ENCODE peak calls at places on chromosome 16, in five cellular contexts. W is hepatocyte, O is cardiac fibroblast, M is lower lobe of right lung, K is GM20000. N is an unnamed sample.
A peak's percentile ranks its signal among the peaks of the same experiment; 100 is the strongest.

GRCh38 chr16:9395958-9396359 is 304.5 kb downstream of the HAPSTR1 start:
- DNase-seq in W (peak; percentile 42), O (no peak), M (no peak), K (no peak), N (no peak)

GRCh38 chr16:1810106-1810505 is 16.5 kb downstream of the HAGH start:
- DNase-seq in W (no peak), O (no peak), M (peak; percentile 30), K (no peak), N (no peak)

GRCh38 chr16:15983898-15984297 is 34.5 kb downstream of the ABCC1 start:
- DNase-seq in W (no peak), O (peak; percentile 27), M (no peak), K (no peak), N (no peak)

GRCh38 chr16:77840623-77841274 is 52.4 kb downstream of the VAT1L start:
- DNase-seq in W (no peak), O (peak; percentile 27), M (no peak), K (no peak), N (no peak)

GRCh38 chr16:4944333-4945281 is 7.7 kb upstream of the PPL start:
- DNase-seq in W (peak; percentile 97), O (peak; percentile 99), M (peak; percentile 91), K (no peak), N (no peak)

GRCh38 chr16:12210925-12211869 is 234.7 kb downstream of the SNX29 start:
- DNase-seq in W (peak; percentile 38), O (no peak), M (no peak), K (no peak), N (no peak)

GRCh38 chr16:5502467-5502869 is 404.9 kb upstream of the EEF2KMT start:
- DNase-seq in W (peak; percentile 73), O (no peak), M (no peak), K (no peak), N (peak; percentile 27)

GRCh38 chr16:86519649-86520316 is 9.5 kb downstream of the FOXF1 start:
- DNase-seq in W (peak; percentile 86), O (peak; percentile 55), M (peak; percentile 73), K (peak; percentile 84), N (peak; percentile 83)

GRCh38 chr16:21199607-21200218 is 11.7 kb downstream of the ZP2 start:
- DNase-seq in W (no peak), O (no peak), M (no peak), K (no peak), N (no peak)

GRCh38 chr16:79250457-79251098 is 350.0 kb downstream of the MAF start:
- DNase-seq in W (no peak), O (no peak), M (no peak), K (no peak), N (no peak)

GRCh38 chr16:78490847-78491246 is 391.4 kb downstream of the WWOX start:
- DNase-seq in W (no peak), O (no peak), M (no peak), K (no peak), N (no peak)

GRCh38 chr16:1745900-1746692 is 25.2 kb downstream of the NME3 start:
- DNase-seq in W (no peak), O (peak; percentile 65), M (no peak), K (no peak), N (no peak)

GRCh38 chr16:12398029-12398735 is 405.5 kb downstream of the CPPED1 start:
- DNase-seq in W (no peak), O (no peak), M (no peak), K (no peak), N (no peak)

GRCh38 chr16:81492307-81492706 is 47.7 kb downstream of the CMIP start:
- DNase-seq in W (no peak), O (no peak), M (no peak), K (no peak), N (no peak)

GRCh38 chr16:53912155-53912554 is 208.2 kb downstream of the FTO start:
- DNase-seq in W (peak; percentile 52), O (no peak), M (no peak), K (peak; percentile 13), N (peak; percentile 22)

GRCh38 chr16:25691519-25692091 is at the start of gene HS3ST4:
- DNase-seq in W (peak; percentile 57), O (no peak), M (no peak), K (peak; percentile 38), N (peak; percentile 34)

GRCh38 chr16:75011634-75012307 is 12.9 kb downstream of the ZNRF1 start:
- DNase-seq in W (peak; percentile 35), O (peak; percentile 88), M (no peak), K (peak; percentile 69), N (peak; percentile 63)

GRCh38 chr16:12323007-12323699 is 346.6 kb downstream of the SNX29 start:
- DNase-seq in W (no peak), O (no peak), M (no peak), K (no peak), N (peak; percentile 37)

GRCh38 chr16:66928702-66929388 is 3.5 kb upstream of the RRAD start:
- DNase-seq in W (peak; percentile 55), O (peak; percentile 43), M (no peak), K (peak; percentile 56), N (no peak)

GRCh38 chr16:13262270-13263090 is 361.1 kb downstream of the SHISA9 start:
- DNase-seq in W (no peak), O (no peak), M (no peak), K (no peak), N (no peak)

GRCh38 chr16:54062361-54063346 is 223.9 kb downstream of the IRX3 start:
- DNase-seq in W (no peak), O (no peak), M (no peak), K (no peak), N (no peak)

GRCh38 chr16:19361587-19361986 is 56.1 kb upstream of the TMC5 start:
- DNase-seq in W (no peak), O (no peak), M (no peak), K (no peak), N (no peak)

GRCh38 chr16:79261461-79261860 is 339.1 kb downstream of the MAF start:
- DNase-seq in W (peak; percentile 45), O (no peak), M (peak; percentile 64), K (peak; percentile 9), N (no peak)

GRCh38 chr16:54216268-54217187 is 70.1 kb downstream of the IRX3 start:
- DNase-seq in W (no peak), O (peak; percentile 42), M (no peak), K (no peak), N (no peak)

GRCh38 chr16:68910051-68910450 is 66.7 kb downstream of the TANGO6 start:
- DNase-seq in W (no peak), O (no peak), M (no peak), K (no peak), N (no peak)

GRCh38 chr16:88478115-88478514 is 25.0 kb downstream of the ZFPM1 start:
- DNase-seq in W (no peak), O (no peak), M (no peak), K (peak; percentile 61), N (no peak)

GRCh38 chr16:53968454-53968853 is 264.5 kb downstream of the FTO start:
- DNase-seq in W (no peak), O (no peak), M (no peak), K (no peak), N (no peak)

GRCh38 chr16:1778200-1779179 is 3.9 kb downstream of the SPSB3 start:
- DNase-seq in W (no peak), O (no peak), M (no peak), K (no peak), N (no peak)

GRCh38 chr16:28482026-28482425 is 9.8 kb downstream of the CLN3 start:
- DNase-seq in W (no peak), O (no peak), M (no peak), K (no peak), N (no peak)
- TF ChIP-seq CTCF in W (no peak), O (no peak), M (no peak), K (no peak), N (no peak)

GRCh38 chr16:10944249-10945064 is at the start of gene CLEC16A:
- DNase-seq in W (peak; percentile 98), O (peak; percentile 98), M (peak; percentile 99), K (peak; percentile 94), N (peak; percentile 93)
- TF ChIP-seq CTCF in W (no peak), O (no peak), M (no peak), K (no peak), N (peak; percentile 8)

DNA sequence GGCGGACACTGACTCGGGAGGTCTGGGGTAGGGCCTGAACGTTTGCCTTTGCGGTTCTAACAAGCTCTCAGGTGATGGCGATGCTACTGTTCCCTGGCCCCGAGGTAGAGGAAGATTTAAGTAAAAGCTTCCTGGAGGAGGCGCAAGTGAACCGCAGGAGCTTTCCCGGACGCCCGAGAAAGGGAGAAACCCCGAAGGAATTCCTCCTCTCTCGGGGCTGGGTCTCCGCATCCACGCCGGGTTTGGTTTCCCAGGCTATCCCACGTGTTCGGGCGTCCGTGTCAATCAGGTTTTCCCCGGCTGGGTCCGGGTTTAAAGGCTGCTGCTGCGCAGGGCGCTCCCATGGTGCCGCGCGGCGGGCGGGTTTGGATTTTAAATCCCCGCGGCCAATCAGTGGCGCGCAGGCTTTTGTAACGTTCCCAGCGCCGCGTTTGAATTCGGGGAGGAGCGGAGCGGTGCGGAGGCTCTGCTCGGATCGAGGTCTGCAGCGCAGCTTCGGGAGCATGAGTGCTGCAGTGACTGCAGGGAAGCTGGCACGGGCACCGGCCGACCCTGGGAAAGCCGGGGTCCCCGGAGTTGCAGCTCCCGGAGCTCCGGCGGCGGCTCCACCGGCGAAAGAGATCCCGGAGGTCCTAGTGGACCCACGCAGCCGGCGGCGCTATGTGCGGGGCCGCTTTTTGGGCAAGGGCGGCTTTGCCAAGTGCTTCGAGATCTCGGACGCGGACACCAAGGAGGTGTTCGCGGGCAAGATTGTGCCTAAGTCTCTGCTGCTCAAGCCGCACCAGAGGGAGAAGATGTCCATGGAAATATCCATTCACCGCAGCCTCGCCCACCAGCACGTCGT is at the start of gene PLK1:
- DNase-seq in W (peak; percentile 92), O (peak; percentile 80), M (peak; percentile 87), K (peak; percentile 91), N (peak; percentile 96)
- TF ChIP-seq CTCF in W (peak; percentile 49), O (peak; percentile 38), M (peak; percentile 14), K (no peak), N (peak; percentile 18)

DNA sequence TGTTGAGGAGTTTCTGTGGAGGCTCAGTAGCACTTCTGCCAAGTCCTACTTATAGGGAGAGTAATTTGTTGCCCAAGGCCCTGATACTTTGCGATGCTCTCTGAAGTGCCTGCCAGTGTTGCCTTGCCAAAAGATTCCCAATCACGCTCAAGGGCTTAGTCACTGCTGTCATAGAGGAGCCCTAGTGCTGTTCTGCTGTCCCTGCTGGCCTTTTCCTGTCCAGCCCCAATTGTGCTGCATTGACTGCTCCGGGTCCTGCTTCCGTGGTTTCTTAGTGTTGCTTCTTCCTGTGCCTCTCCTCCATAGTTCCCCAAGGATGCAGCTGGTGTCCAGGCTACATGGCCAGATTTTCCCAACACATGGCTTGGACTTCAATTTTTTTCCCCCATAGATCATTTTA is 13.9 kb downstream of the NUP93 start:
- DNase-seq in W (no peak), O (peak; percentile 55), M (no peak), K (no peak), N (no peak)
- TF ChIP-seq CTCF in W (no peak), O (peak; percentile 18), M (no peak), K (no peak), N (no peak)

GRCh38 chr16:73049051-73049910 is 1.4 kb upstream of the ZFHX3 start:
- DNase-seq in W (no peak), O (no peak), M (no peak), K (no peak), N (no peak)

GRCh38 chr16:73048292-73049050 is 543 bp upstream of the ZFHX3 start:
- DNase-seq in W (peak; percentile 65), O (peak; percentile 29), M (peak; percentile 83), K (no peak), N (no peak)

GRCh38 chr16:73051216-73051615 is 3.3 kb upstream of the ZFHX3 start:
- DNase-seq in W (no peak), O (no peak), M (no peak), K (no peak), N (no peak)

GRCh38 chr16:73051903-73052302 is 4.0 kb upstream of the ZFHX3 start:
- DNase-seq in W (no peak), O (no peak), M (no peak), K (no peak), N (no peak)

GRCh38 chr16:73050115-73051099 is 2.5 kb upstream of the ZFHX3 start:
- DNase-seq in W (no peak), O (no peak), M (no peak), K (no peak), N (no peak)
- TF ChIP-seq CTCF in W (peak; percentile 12), O (no peak), M (no peak), K (no peak), N (no peak)